ENCODE peak calls at places on chromosomes 13 and 19, in nine cellular contexts. O is pancreas; A is esophagus squamous epithelium; I is ascending aorta; R is GM23338; M is HL-60; U is right atrium auricular region; B is osteoblast; T is CD8-positive, alpha-beta T cell. W is an unnamed sample.

GRCh38 chr19:7255119-7255518 is 39.1 kb downstream of the INSR start:
- DNase-seq in O (peak; percentile 33), A (no peak), I (no peak), R (no peak), M (no peak), U (no peak), B (no peak), T (no peak), W (no peak)

GRCh38 chr19:53992211-53992610 is 774 bp downstream of the CACNG6 start:
- DNase-seq in O (no peak), A (no peak), I (no peak), R (no peak), M (no peak), U (no peak), B (peak; percentile 58), T (no peak), W (no peak)

GRCh38 chr19:49331616-49332055 is 3.6 kb upstream of the CD37 start:
- DNase-seq in O (no peak), A (no peak), I (no peak), R (peak; percentile 74), M (peak; percentile 37), U (no peak), B (peak; percentile 91), T (no peak), W (no peak)

GRCh38 chr19:53094749-53095575 is 8.3 kb downstream of the ZNF160 start:
- DNase-seq in O (no peak), A (no peak), I (no peak), R (peak; percentile 93), M (no peak), U (no peak), B (peak; percentile 56), T (no peak), W (no peak)

GRCh38 chr19:1214862-1215731 is 9.5 kb downstream of the STK11 start:
- DNase-seq in O (peak; percentile 60), A (no peak), I (peak; percentile 41), R (no peak), M (no peak), U (no peak), B (peak; percentile 92), T (no peak), W (no peak)

GRCh38 chr19:47226426-47227346 is 4.3 kb downstream of the BBC3 start:
- DNase-seq in O (peak; percentile 69), A (no peak), I (peak; percentile 86), R (peak; percentile 61), M (peak; percentile 89), U (peak; percentile 92), B (peak; percentile 79), T (no peak), W (no peak)

GRCh38 chr13:102825921-102826706 is 19.7 kb upstream of the ERCC5 start:
- DNase-seq in O (no peak), A (no peak), I (no peak), R (peak; percentile 28), M (no peak), U (no peak), B (peak; percentile 41), T (no peak), W (peak; percentile 71)

GRCh38 chr19:50602496-50602895 is 34.3 kb upstream of the LRRC4B start:
- DNase-seq in O (no peak), A (no peak), I (no peak), R (no peak), M (no peak), U (no peak), B (no peak), T (no peak), W (no peak)

GRCh38 chr13:51717786-51718398 is 86.1 kb downstream of the DHRS12 start:
- DNase-seq in O (no peak), A (no peak), I (no peak), R (no peak), M (no peak), U (no peak), B (peak; percentile 49), T (no peak), W (no peak)

GRCh38 chr19:33395561-33396550 is 22.3 kb downstream of the CEBPG start:
- DNase-seq in O (no peak), A (no peak), I (no peak), R (no peak), M (no peak), U (no peak), B (peak; percentile 100), T (no peak), W (no peak)

GRCh38 chr13:23867027-23867491 is 22.1 kb downstream of the MIPEP start:
- DNase-seq in O (no peak), A (no peak), I (no peak), R (no peak), M (no peak), U (no peak), B (peak; percentile 56), T (no peak), W (no peak)

GRCh38 chr19:44598880-44599279 is 14.5 kb upstream of the IGSF23 start:
- DNase-seq in O (peak; percentile 64), A (no peak), I (no peak), R (no peak), M (no peak), U (no peak), B (no peak), T (no peak), W (no peak)

GRCh38 chr19:47886010-47886559 is at the start of gene SULT2A1:
- DNase-seq in O (no peak), A (no peak), I (no peak), R (no peak), M (no peak), U (no peak), B (no peak), T (no peak), W (no peak)

GRCh38 chr19:34598217-34599155 is 78.5 kb downstream of the SCGB2B2 start:
- DNase-seq in O (peak; percentile 68), A (no peak), I (no peak), R (no peak), M (no peak), U (no peak), B (peak; percentile 69), T (no peak), W (no peak)

GRCh38 chr19:19627716-19628498 is at the start of gene LPAR2:
- DNase-seq in O (peak; percentile 72), A (no peak), I (no peak), R (peak; percentile 78), M (no peak), U (no peak), B (peak; percentile 92), T (peak; percentile 54), W (no peak)

GRCh38 chr19:435707-436412 is 25.0 kb downstream of the SHC2 start:
- DNase-seq in O (no peak), A (no peak), I (no peak), R (no peak), M (no peak), U (no peak), B (no peak), T (no peak), W (no peak)

GRCh38 chr13:22256111-22256639 is 585.3 kb downstream of the FGF9 start:
- DNase-seq in O (no peak), A (no peak), I (no peak), R (no peak), M (no peak), U (no peak), B (no peak), T (no peak), W (no peak)
- TF ChIP-seq CTCF in O (no peak), A (peak; percentile 12), I (no peak), R (peak; percentile 34), M (no peak), U (no peak), B (no peak), T (no peak), W (no peak)

GRCh38 chr13:82593239-82593638 is 1289.0 kb downstream of the SLITRK1 start:
- DNase-seq in O (no peak), A (no peak), I (no peak), R (no peak), M (no peak), U (no peak), B (no peak), T (no peak), W (no peak)
- H3K27ac ChIP-seq in O (no peak overlapping the region), A (no peak overlapping the region), I (no peak overlapping the region), R (no peak overlapping the region), M (no peak overlapping the region), U (no peak overlapping the region), B (no peak overlapping the region), T (no peak overlapping the region), W (no peak overlapping the region)

DNA sequence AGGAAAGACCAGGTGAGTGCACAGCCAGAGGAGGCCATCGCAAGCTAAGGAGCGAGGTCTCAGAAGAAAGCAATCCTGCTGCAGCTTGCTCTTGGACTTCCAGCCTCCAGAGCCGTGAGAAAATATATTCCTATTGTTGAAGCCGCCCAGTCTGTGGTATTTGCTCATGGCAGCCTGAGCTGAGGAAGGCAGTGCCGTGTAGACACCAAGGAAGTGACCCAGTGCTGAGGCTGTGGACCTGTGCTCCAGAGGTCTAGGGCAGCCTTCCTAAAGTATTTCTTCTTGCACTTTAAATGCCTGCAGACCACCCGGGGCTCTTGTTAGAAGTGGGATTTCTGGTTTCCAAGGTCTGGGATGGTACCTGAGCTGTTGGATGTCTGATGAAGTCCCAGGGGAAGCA is 158.5 kb upstream of the KL start:
- DNase-seq in O (no peak), A (no peak), I (no peak), R (no peak), M (no peak), U (no peak), B (no peak), T (no peak), W (no peak)
- H3K4me3 ChIP-seq in O (no peak overlapping the region), A (no peak overlapping the region), I (no peak overlapping the region), R (no peak overlapping the region), M (no peak overlapping the region), U (no peak overlapping the region), B (no peak overlapping the region), T (no peak overlapping the region), W (no peak overlapping the region)

GRCh38 chr19:31943778-31944177 is 401.6 kb upstream of the ZNF507 start:
- DNase-seq in O (no peak), A (no peak), I (no peak), R (no peak), M (no peak), U (no peak), B (no peak), T (no peak), W (no peak)

GRCh38 chr19:31947436-31947835 is 398.0 kb upstream of the ZNF507 start:
- DNase-seq in O (no peak), A (no peak), I (no peak), R (no peak), M (no peak), U (no peak), B (no peak), T (no peak), W (no peak)

GRCh38 chr19:31944286-31944685 is 401.1 kb upstream of the ZNF507 start:
- DNase-seq in O (no peak), A (no peak), I (no peak), R (no peak), M (no peak), U (no peak), B (peak; percentile 34), T (no peak), W (no peak)

GRCh38 chr19:31946491-31946890 is 398.9 kb upstream of the ZNF507 start:
- DNase-seq in O (no peak), A (no peak), I (no peak), R (no peak), M (no peak), U (no peak), B (no peak), T (no peak), W (no peak)

DNA sequence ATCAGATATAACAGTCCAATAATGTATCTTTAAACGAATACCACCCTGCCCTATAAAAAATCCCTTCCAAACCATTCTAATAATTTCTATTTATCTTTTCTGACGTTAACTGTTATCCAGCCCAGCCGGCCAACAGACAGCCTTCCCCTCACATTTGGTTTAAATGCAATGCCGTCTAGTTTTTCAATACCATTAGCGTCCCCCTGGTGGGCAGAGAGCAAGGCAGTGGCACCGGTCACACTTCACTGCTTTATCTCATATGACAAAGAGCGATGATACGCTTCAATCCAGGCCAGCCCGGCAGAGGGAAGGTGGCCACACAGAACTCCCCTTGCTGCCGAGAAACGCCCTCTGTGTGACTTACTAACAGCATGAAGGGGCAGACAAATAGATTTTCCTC is 402.1 kb upstream of the ZNF507 start:
- DNase-seq in O (no peak), A (no peak), I (no peak), R (peak; percentile 59), M (no peak), U (no peak), B (no peak), T (no peak), W (no peak)
- TF ChIP-seq CTCF in O (no peak), A (no peak), I (no peak), R (peak; percentile 30), M (no peak), U (no peak), B (no peak), T (no peak), W (no peak)

W was measured in AG04450.